ENCODE peak calls at places on chromosomes 5 and 9, in five cellular contexts. One of them, this sample, is unnamed.

GRCh38 chr9:2704504-2704903 is 12.8 kb upstream of the KCNV2 start:
- DNase-seq in A549: no peak
- DNase-seq in GM12878: no peak
- DNase-seq in K562: no peak
- DNase-seq in HepG2: no peak
- DNase-seq in this sample: no peak

GRCh38 chr5:112388739-112389138 is 30.3 kb downstream of the EPB41L4A start:
- DNase-seq in A549: no peak
- DNase-seq in K562: no peak
- DNase-seq in GM12878: no peak
- DNase-seq in HepG2: no peak
- DNase-seq in this sample: no peak

GRCh38 chr9:75462866-75463265 is 374.6 kb downstream of the OSTF1 start:
- DNase-seq in GM12878: no peak
- DNase-seq in K562: no peak
- DNase-seq in A549: no peak
- DNase-seq in HepG2: no peak
- DNase-seq in this sample: no peak

GRCh38 chr9:134324359-134325095 is 1.7 kb upstream of the RXRA start:
- DNase-seq in GM12878: no peak
- DNase-seq in A549: no peak
- DNase-seq in K562: no peak
- DNase-seq in HepG2: no peak
- DNase-seq in this sample: no peak

GRCh38 chr9:135554718-135555117 is 6.8 kb upstream of the PAEP start:
- DNase-seq in HepG2: no peak
- DNase-seq in GM12878: no peak
- DNase-seq in A549: peak; percentile 21
- DNase-seq in K562: no peak
- DNase-seq in this sample: no peak

GRCh38 chr9:130450344-130451003 is 5.7 kb downstream of the ASS1 start:
- DNase-seq in K562: no peak
- DNase-seq in A549: no peak
- DNase-seq in HepG2: peak; percentile 90
- DNase-seq in GM12878: no peak
- DNase-seq in this sample: no peak

GRCh38 chr9:1267141-1267570 is 217.0 kb downstream of the DMRT2 start:
- DNase-seq in A549: no peak
- DNase-seq in K562: no peak
- DNase-seq in GM12878: peak; percentile 55
- DNase-seq in HepG2: no peak
- DNase-seq in this sample: no peak

GRCh38 chr5:78293856-78294249 is 645 bp downstream of the AP3B1 start:
- DNase-seq in HepG2: no peak
- DNase-seq in GM12878: no peak
- DNase-seq in K562: peak; percentile 13
- DNase-seq in A549: no peak
- DNase-seq in this sample: no peak

GRCh38 chr9:32776201-32776600 is 7.1 kb upstream of the TMEM215 start:
- DNase-seq in A549: no peak
- DNase-seq in HepG2: no peak
- DNase-seq in K562: no peak
- DNase-seq in GM12878: no peak
- DNase-seq in this sample: no peak

GRCh38 chr5:130279386-130279785 is 375.1 kb downstream of the CHSY3 start:
- DNase-seq in HepG2: no peak
- DNase-seq in A549: no peak
- DNase-seq in GM12878: no peak
- DNase-seq in K562: no peak
- DNase-seq in this sample: no peak

GRCh38 chr9:132026932-132027585 is 52.6 kb downstream of the MED27 start:
- DNase-seq in A549: no peak
- DNase-seq in GM12878: no peak
- DNase-seq in HepG2: no peak
- DNase-seq in K562: no peak
- DNase-seq in this sample: peak; percentile 43

GRCh38 chr5:5179079-5179478 is 38.9 kb downstream of the ADAMTS16 start:
- DNase-seq in A549: peak; percentile 30
- DNase-seq in HepG2: no peak
- DNase-seq in K562: no peak
- DNase-seq in GM12878: no peak
- DNase-seq in this sample: no peak

GRCh38 chr5:81879936-81880335 is 91.9 kb upstream of the ATG10 start:
- DNase-seq in K562: no peak
- DNase-seq in HepG2: no peak
- DNase-seq in GM12878: no peak
- DNase-seq in A549: no peak
- DNase-seq in this sample: no peak

GRCh38 chr5:169637085-169637855 is at the start of gene DOCK2:
- DNase-seq in GM12878: no peak
- DNase-seq in A549: no peak
- DNase-seq in HepG2: no peak
- DNase-seq in K562: peak; percentile 31
- DNase-seq in this sample: no peak

GRCh38 chr5:145752534-145752933 is 82.6 kb downstream of the PRELID2 start:
- DNase-seq in GM12878: no peak
- DNase-seq in HepG2: no peak
- DNase-seq in A549: no peak
- DNase-seq in K562: no peak
- DNase-seq in this sample: no peak

GRCh38 chr9:126705767-126706697 is 92.3 kb downstream of the LMX1B start:
- DNase-seq in A549: peak; percentile 63
- DNase-seq in HepG2: peak; percentile 35
- DNase-seq in GM12878: no peak
- DNase-seq in K562: peak; percentile 74
- DNase-seq in this sample: peak; percentile 97

GRCh38 chr9:21709464-21710058 is 92.9 kb upstream of the MTAP start:
- DNase-seq in A549: peak; percentile 74
- DNase-seq in GM12878: no peak
- DNase-seq in K562: no peak
- DNase-seq in HepG2: peak; percentile 37
- DNase-seq in this sample: peak; percentile 84

GRCh38 chr5:137753227-137753985 is 757 bp downstream of the HNRNPA0 start:
- DNase-seq in A549: no peak
- DNase-seq in GM12878: no peak
- DNase-seq in HepG2: no peak
- DNase-seq in K562: peak; percentile 58
- DNase-seq in this sample: no peak

GRCh38 chr9:22307013-22307711 is 139.5 kb upstream of the DMRTA1 start:
- DNase-seq in GM12878: no peak
- DNase-seq in A549: peak; percentile 84
- DNase-seq in K562: no peak
- DNase-seq in HepG2: peak; percentile 43
- DNase-seq in this sample: no peak

GRCh38 chr9:134187110-134187531 is 22.8 kb upstream of the RNU6ATAC start:
- DNase-seq in GM12878: no peak
- DNase-seq in A549: peak; percentile 47
- DNase-seq in HepG2: no peak
- DNase-seq in K562: peak; percentile 38
- DNase-seq in this sample: no peak

GRCh38 chr5:6480133-6481051 is 31.7 kb downstream of the UBE2QL1 start:
- DNase-seq in HepG2: no peak
- DNase-seq in A549: no peak
- DNase-seq in GM12878: peak; percentile 67
- DNase-seq in K562: peak; percentile 54
- DNase-seq in this sample: no peak

GRCh38 chr5:4977421-4977820 is 162.7 kb upstream of the ADAMTS16 start:
- DNase-seq in A549: no peak
- DNase-seq in K562: no peak
- DNase-seq in HepG2: no peak
- DNase-seq in GM12878: no peak
- DNase-seq in this sample: no peak

GRCh38 chr5:150672237-150672883 is 11.3 kb downstream of the MYOZ3 start:
- DNase-seq in HepG2: no peak
- DNase-seq in GM12878: no peak
- DNase-seq in A549: no peak
- DNase-seq in K562: no peak
- DNase-seq in this sample: peak; percentile 84

GRCh38 chr9:89678394-89679005 is 73.7 kb downstream of the GADD45G start:
- DNase-seq in K562: no peak
- DNase-seq in A549: no peak
- DNase-seq in HepG2: no peak
- DNase-seq in GM12878: no peak
- DNase-seq in this sample: no peak

GRCh38 chr5:167678457-167678856 is 613.0 kb upstream of the WWC1 start:
- DNase-seq in K562: no peak
- DNase-seq in HepG2: no peak
- DNase-seq in A549: no peak
- DNase-seq in GM12878: no peak
- DNase-seq in this sample: no peak

GRCh38 chr5:97041239-97041638 is 101.2 kb downstream of the LIX1 start:
- DNase-seq in HepG2: peak; percentile 32
- DNase-seq in GM12878: no peak
- DNase-seq in A549: no peak
- DNase-seq in K562: no peak
- DNase-seq in this sample: no peak

GRCh38 chr9:128374221-128374675 is 3.1 kb downstream of the URM1 start:
- DNase-seq in K562: no peak
- DNase-seq in A549: no peak
- DNase-seq in GM12878: no peak
- DNase-seq in HepG2: no peak
- DNase-seq in this sample: no peak
- TF ChIP-seq HDAC2 in K562: no peak
- TF ChIP-seq HDAC2 in A549: no peak
- TF ChIP-seq HDAC2 in GM12878: no peak
- TF ChIP-seq HDAC2 in HepG2: no peak
- TF ChIP-seq HDAC2 in this sample: no peak

GRCh38 chr9:85723220-85723619 is 18.5 kb downstream of the AGTPBP1 start:
- DNase-seq in A549: no peak
- DNase-seq in GM12878: no peak
- DNase-seq in HepG2: peak; percentile 90
- DNase-seq in K562: no peak
- DNase-seq in this sample: peak; percentile 77
- TF ChIP-seq HDAC2 in A549: no peak
- TF ChIP-seq HDAC2 in GM12878: no peak
- TF ChIP-seq HDAC2 in HepG2: peak; percentile 74
- TF ChIP-seq HDAC2 in K562: no peak
- TF ChIP-seq HDAC2 in this sample: no peak

GRCh38 chr5:142201471-142201887 is 92.9 kb downstream of the NDFIP1 start:
- DNase-seq in HepG2: no peak
- DNase-seq in GM12878: no peak
- DNase-seq in A549: peak; percentile 16
- DNase-seq in K562: no peak
- DNase-seq in this sample: no peak
- TF ChIP-seq HDAC2 in HepG2: no peak
- TF ChIP-seq HDAC2 in GM12878: no peak
- TF ChIP-seq HDAC2 in A549: no peak
- TF ChIP-seq HDAC2 in K562: no peak
- TF ChIP-seq HDAC2 in this sample: no peak

DNA sequence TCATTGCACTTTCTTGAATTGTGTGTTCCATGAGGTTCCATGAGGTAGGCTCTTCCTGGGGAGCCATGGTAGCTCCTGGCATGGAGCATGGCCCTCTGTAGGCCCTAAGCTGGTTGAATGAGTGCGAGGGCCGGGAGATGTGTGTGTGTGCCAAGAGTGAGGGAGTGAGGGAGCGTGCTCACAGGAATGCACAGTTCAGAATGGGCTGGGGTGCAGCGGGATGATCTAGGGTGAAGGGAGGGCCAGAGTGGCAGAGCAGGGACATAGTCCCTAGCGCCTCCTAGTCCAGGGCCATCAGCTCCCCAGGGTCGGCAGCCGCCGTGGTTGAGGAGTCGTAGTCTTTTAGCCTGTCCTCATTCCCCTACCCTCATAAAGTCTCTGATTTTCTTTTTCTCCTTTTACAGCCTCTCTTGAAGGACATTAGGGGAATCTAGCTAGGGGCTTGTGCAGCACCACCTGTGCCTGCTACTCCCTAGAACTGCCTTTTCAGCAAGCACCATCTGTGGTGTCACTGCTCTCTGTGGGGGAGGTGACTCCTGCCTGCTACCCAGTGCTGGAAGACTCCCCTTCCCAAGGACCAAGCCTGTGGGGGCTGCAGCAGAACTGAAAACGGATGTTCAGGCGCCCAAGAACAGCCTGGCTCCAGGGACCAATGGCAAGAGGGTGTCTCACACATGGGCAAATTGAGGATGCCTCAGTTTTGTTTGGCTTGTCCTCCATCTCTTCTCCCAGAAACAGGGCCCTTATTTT is 65.3 kb upstream of the PPARGC1B start:
- DNase-seq in K562: no peak
- DNase-seq in A549: no peak
- DNase-seq in HepG2: no peak
- DNase-seq in GM12878: no peak
- DNase-seq in this sample: no peak
- TF ChIP-seq HDAC2 in K562: no peak
- TF ChIP-seq HDAC2 in A549: no peak
- TF ChIP-seq HDAC2 in HepG2: no peak
- TF ChIP-seq HDAC2 in GM12878: no peak
- TF ChIP-seq HDAC2 in this sample: no peak

GRCh38 chr9:84466580-84467285 is 126.2 kb upstream of the SLC28A3 start:
- DNase-seq in A549: no peak
- DNase-seq in GM12878: no peak
- DNase-seq in K562: no peak
- DNase-seq in HepG2: no peak
- DNase-seq in this sample: no peak
- TF ChIP-seq HDAC2 in A549: no peak
- TF ChIP-seq HDAC2 in GM12878: no peak
- TF ChIP-seq HDAC2 in K562: no peak
- TF ChIP-seq HDAC2 in HepG2: no peak
- TF ChIP-seq HDAC2 in this sample: no peak

GRCh38 chr9:121676916-121677315 is 25.5 kb downstream of the DAB2IP start:
- DNase-seq in HepG2: no peak
- DNase-seq in GM12878: no peak
- DNase-seq in K562: no peak
- DNase-seq in A549: no peak
- DNase-seq in this sample: no peak
- TF ChIP-seq HDAC2 in HepG2: no peak
- TF ChIP-seq HDAC2 in GM12878: no peak
- TF ChIP-seq HDAC2 in K562: no peak
- TF ChIP-seq HDAC2 in A549: no peak
- TF ChIP-seq HDAC2 in this sample: no peak

GRCh38 chr5:14825977-14826376 is 45.6 kb downstream of the ANKH start:
- DNase-seq in HepG2: peak; percentile 12
- DNase-seq in A549: no peak
- DNase-seq in GM12878: no peak
- DNase-seq in K562: no peak
- DNase-seq in this sample: no peak
- TF ChIP-seq HDAC2 in HepG2: no peak
- TF ChIP-seq HDAC2 in A549: no peak
- TF ChIP-seq HDAC2 in GM12878: no peak
- TF ChIP-seq HDAC2 in K562: no peak
- TF ChIP-seq HDAC2 in this sample: no peak